ENCODE peak calls at places on chromosome 1, in four cellular contexts. V is GM18507, J is WTC11, F is heart left ventricle. Q is an unnamed sample.

GRCh38 chr1:108107658-108108057 is 92.5 kb downstream of the SLC25A24 start:
- DNase-seq in J (no peak), V (no peak), F (no peak), Q (no peak)

GRCh38 chr1:35809156-35810095 is 1.6 kb downstream of the AGO4 start:
- DNase-seq in F (no peak), V (no peak), J (no peak), Q (no peak)

GRCh38 chr1:42046772-42047552 is 106.2 kb upstream of the GUCA2B start:
- DNase-seq in F (peak), V (no peak), J (no peak), Q (no peak)

GRCh38 chr1:114274621-114275317 is 121.1 kb upstream of the SYT6 start:
- DNase-seq in F (no peak), V (no peak), J (no peak), Q (no peak)

GRCh38 chr1:157170677-157171515 is 32.7 kb upstream of the ETV3 start:
- DNase-seq in F (no peak), V (no peak), J (peak), Q (no peak)

GRCh38 chr1:192615055-192615454 is 20.9 kb upstream of the RGS13 start:
- DNase-seq in V (no peak), F (no peak), J (no peak), Q (no peak)

GRCh38 chr1:1210726-1211540 is 3.0 kb downstream of the TNFRSF4 start:
- DNase-seq in F (peak), J (no peak), V (no peak), Q (peak)

GRCh38 chr1:52158218-52158617 is 16.3 kb downstream of the ZFYVE9 start:
- DNase-seq in J (no peak), V (no peak), F (no peak), Q (no peak)

GRCh38 chr1:25727819-25728286 is 72.1 kb upstream of the SELENON start:
- DNase-seq in F (peak), V (no peak), J (peak), Q (peak)

GRCh38 chr1:214008791-214009612 is 21.2 kb downstream of the PROX1 start:
- DNase-seq in V (no peak), F (no peak), J (no peak), Q (no peak)

GRCh38 chr1:225462714-225463574 is 35.1 kb upstream of the LBR start:
- DNase-seq in F (no peak), V (no peak), J (no peak), Q (peak)

GRCh38 chr1:59697138-59697811 is 117.5 kb upstream of the HOOK1 start:
- DNase-seq in V (no peak), J (no peak), F (no peak), Q (no peak)

GRCh38 chr1:30915491-30916230 is 7.1 kb upstream of the SDC3 start:
- DNase-seq in V (no peak), J (no peak), F (no peak), Q (no peak)

GRCh38 chr1:85319488-85319887 is 43.1 kb upstream of the BCL10 start:
- DNase-seq in V (no peak), J (no peak), F (no peak), Q (no peak)

GRCh38 chr1:247400685-247401084 is 15.3 kb upstream of the NLRP3 start:
- DNase-seq in F (no peak), J (no peak), V (no peak), Q (no peak)

Q was measured in mucosa of descending colon.